ENCODE peak calls at places on chromosomes 12 and 14, in ten cellular contexts. J is NCI-H2081; A is body of pancreas; E is A549; X is midbrain; Q is T-helper 9 cell; Y is LHCN-M2; F is stimulated activated CD4-positive, alpha-beta T cell treated with anti-CD3 and anti-CD28 coated beads, Interleukin-2, amount 100 ng/mL, for 48 hours; M is GM20000; K is NCI-H1092. G is an unnamed sample.

GRCh38 chr14:85252011-85252410 is 277.9 kb upstream of the FLRT2 start:
- DNase-seq in J (no peak), A (no peak), E (no peak), X (no peak), Q (no peak), Y (peak; percentile 91), F (no peak), M (no peak), K (no peak), G (no peak)

GRCh38 chr12:50258167-50258551 is 25.2 kb downstream of the LIMA1 start:
- DNase-seq in J (no peak), A (peak; percentile 33), E (no peak), X (no peak), Q (no peak), Y (peak; percentile 5), F (no peak), M (no peak), K (no peak), G (no peak)

GRCh38 chr14:54724772-54725325 is 157.9 kb downstream of the SAMD4A start:
- DNase-seq in J (no peak), A (no peak), E (no peak), X (no peak), Q (no peak), Y (no peak), F (no peak), M (no peak), K (no peak), G (no peak)

GRCh38 chr14:71582705-71583104 is 349.5 kb upstream of the RGS6 start:
- DNase-seq in J (no peak), A (no peak), E (no peak), X (no peak), Q (no peak), Y (peak; percentile 39), F (no peak), M (no peak), K (no peak), G (peak; percentile 51)

GRCh38 chr14:51219473-51220448 is 20.3 kb upstream of the TMX1 start:
- DNase-seq in J (peak; percentile 31), A (peak; percentile 15), E (peak; percentile 10), X (peak; percentile 19), Q (no peak), Y (peak; percentile 47), F (no peak), M (peak; percentile 21), K (no peak), G (no peak)

GRCh38 chr12:69331482-69331845 is 16.7 kb upstream of the LYZ start:
- DNase-seq in J (no peak), A (peak; percentile 32), E (no peak), X (no peak), Q (no peak), Y (no peak), F (no peak), M (no peak), K (no peak), G (no peak)

GRCh38 chr14:100426331-100426730 is 103.2 kb downstream of the SLC25A47 start:
- DNase-seq in J (no peak), A (no peak), E (no peak), X (no peak), Q (no peak), Y (no peak), F (no peak), M (no peak), K (no peak), G (no peak)

GRCh38 chr14:60323199-60323891 is 74.3 kb downstream of the PPM1A start:
- DNase-seq in J (peak; percentile 13), A (no peak), E (no peak), X (no peak), Q (no peak), Y (peak; percentile 4), F (no peak), M (no peak), K (no peak), G (no peak)

GRCh38 chr12:132812631-132813305 is 15.9 kb downstream of the GOLGA3 start:
- DNase-seq in J (no peak), A (no peak), E (no peak), X (no peak), Q (no peak), Y (peak; percentile 67), F (no peak), M (no peak), K (no peak), G (peak; percentile 36)

GRCh38 chr14:51929156-51929555 is 60.2 kb upstream of the RTRAF start:
- DNase-seq in J (no peak), A (no peak), E (no peak), X (no peak), Q (no peak), Y (peak; percentile 31), F (no peak), M (no peak), K (no peak), G (no peak)

GRCh38 chr12:115437061-115437567 is 753.1 kb upstream of the TBX3 start:
- DNase-seq in J (no peak), A (no peak), E (no peak), X (no peak), Q (no peak), Y (no peak), F (no peak), M (no peak), K (no peak), G (no peak)

GRCh38 chr12:76643438-76643837 is 83.9 kb upstream of the OSBPL8 start:
- DNase-seq in J (no peak), A (no peak), E (no peak), X (no peak), Q (no peak), Y (no peak), F (no peak), M (no peak), K (no peak), G (peak; percentile 32)

GRCh38 chr14:49193365-49194050 is 392.7 kb downstream of the RPS29 start:
- DNase-seq in J (no peak), A (no peak), E (no peak), X (no peak), Q (no peak), Y (no peak), F (no peak), M (peak; percentile 8), K (no peak), G (no peak)

GRCh38 chr14:94045563-94046345 is 19.6 kb downstream of the OTUB2 start:
- DNase-seq in J (no peak), A (peak; percentile 1), E (no peak), X (no peak), Q (no peak), Y (no peak), F (no peak), M (no peak), K (no peak), G (no peak)

GRCh38 chr12:94427520-94428381 is 31.9 kb downstream of the CEP83 start:
- DNase-seq in J (peak; percentile 11), A (peak; percentile 61), E (no peak), X (no peak), Q (no peak), Y (peak; percentile 79), F (no peak), M (no peak), K (peak; percentile 76), G (peak; percentile 74)

GRCh38 chr14:50806241-50806933 is 24.6 kb downstream of the NIN start:
- DNase-seq in J (no peak), A (no peak), E (no peak), X (no peak), Q (no peak), Y (peak; percentile 53), F (no peak), M (no peak), K (no peak), G (no peak)

GRCh38 chr12:11014234-11014633 is 8.2 kb downstream of the TAS2R19 start:
- DNase-seq in J (no peak), A (no peak), E (no peak), X (no peak), Q (no peak), Y (no peak), F (no peak), M (no peak), K (no peak), G (no peak)

GRCh38 chr14:101183376-101184103 is 280.0 kb upstream of the RTL1 start:
- DNase-seq in J (no peak), A (no peak), E (no peak), X (no peak), Q (no peak), Y (no peak), F (no peak), M (no peak), K (no peak), G (no peak)

GRCh38 chr14:93536945-93537344 is 106.2 kb downstream of the UNC79 start:
- DNase-seq in J (peak; percentile 6), A (no peak), E (no peak), X (no peak), Q (no peak), Y (no peak), F (no peak), M (no peak), K (no peak), G (no peak)

GRCh38 chr14:34063470-34064164 is 112.7 kb upstream of the EGLN3 start:
- DNase-seq in J (no peak), A (no peak), E (peak; percentile 53), X (no peak), Q (no peak), Y (no peak), F (no peak), M (no peak), K (no peak), G (no peak)

GRCh38 chr12:131008461-131009270 is 55.0 kb downstream of the ADGRD1 start:
- DNase-seq in J (no peak), A (no peak), E (no peak), X (no peak), Q (no peak), Y (no peak), F (no peak), M (no peak), K (no peak), G (no peak)

GRCh38 chr14:99910337-99911268 is 117.4 kb downstream of the EML1 start:
- DNase-seq in J (no peak), A (no peak), E (peak; percentile 69), X (no peak), Q (no peak), Y (peak; percentile 86), F (no peak), M (no peak), K (no peak), G (peak; percentile 69)

G was measured in AG04450.